ENCODE peak calls at places on chromosomes 12 and 14, in eight cellular contexts. One of them, this sample, is unnamed.

GRCh38 chr14:50714452-50715073 is 46.5 kb upstream of the SAV1 start:
- DNase-seq in heart right ventricle: peak; percentile 37
- DNase-seq in EL: peak; percentile 29
- DNase-seq in glomerular endothelial cell: peak; percentile 20
- DNase-seq in stimulated activated naive CD4-positive, alpha-beta T cell: peak; percentile 7
- DNase-seq in GM23248: peak; percentile 60
- DNase-seq in HFFc6: peak; percentile 45
- DNase-seq in T-helper 22 cell: no peak
- DNase-seq in this sample: no peak

GRCh38 chr12:32903763-32904162 is 7.2 kb upstream of the PKP2 start:
- DNase-seq in heart right ventricle: no peak
- DNase-seq in EL: no peak
- DNase-seq in glomerular endothelial cell: no peak
- DNase-seq in stimulated activated naive CD4-positive, alpha-beta T cell: no peak
- DNase-seq in GM23248: no peak
- DNase-seq in HFFc6: no peak
- DNase-seq in T-helper 22 cell: no peak
- DNase-seq in this sample: no peak

GRCh38 chr14:90396342-90397339 is at the start of gene CALM1:
- DNase-seq in heart right ventricle: peak; percentile 94
- DNase-seq in EL: peak; percentile 90
- DNase-seq in glomerular endothelial cell: no peak
- DNase-seq in stimulated activated naive CD4-positive, alpha-beta T cell: peak; percentile 96
- DNase-seq in GM23248: peak; percentile 92
- DNase-seq in HFFc6: peak; percentile 95
- DNase-seq in T-helper 22 cell: peak; percentile 91
- DNase-seq in this sample: peak; percentile 93

GRCh38 chr12:12086331-12086730 is 15.6 kb downstream of the BCL2L14 start:
- DNase-seq in heart right ventricle: no peak
- DNase-seq in EL: no peak
- DNase-seq in glomerular endothelial cell: no peak
- DNase-seq in stimulated activated naive CD4-positive, alpha-beta T cell: no peak
- DNase-seq in GM23248: no peak
- DNase-seq in HFFc6: no peak
- DNase-seq in T-helper 22 cell: no peak
- DNase-seq in this sample: no peak

GRCh38 chr14:67515386-67516079 is 17.6 kb upstream of the PLEKHH1 start:
- DNase-seq in heart right ventricle: no peak
- DNase-seq in EL: peak; percentile 45
- DNase-seq in glomerular endothelial cell: no peak
- DNase-seq in stimulated activated naive CD4-positive, alpha-beta T cell: peak; percentile 64
- DNase-seq in GM23248: peak; percentile 53
- DNase-seq in HFFc6: no peak
- DNase-seq in T-helper 22 cell: no peak
- DNase-seq in this sample: no peak

GRCh38 chr14:106218189-106218588 is 691.8 kb downstream of the TMEM121 start:
- DNase-seq in heart right ventricle: no peak
- DNase-seq in EL: no peak
- DNase-seq in glomerular endothelial cell: no peak
- DNase-seq in stimulated activated naive CD4-positive, alpha-beta T cell: no peak
- DNase-seq in GM23248: no peak
- DNase-seq in HFFc6: no peak
- DNase-seq in T-helper 22 cell: no peak
- DNase-seq in this sample: no peak

GRCh38 chr12:94405378-94406116 is 54.1 kb downstream of the CEP83 start:
- DNase-seq in heart right ventricle: no peak
- DNase-seq in EL: no peak
- DNase-seq in glomerular endothelial cell: no peak
- DNase-seq in stimulated activated naive CD4-positive, alpha-beta T cell: no peak
- DNase-seq in GM23248: peak; percentile 12
- DNase-seq in HFFc6: no peak
- DNase-seq in T-helper 22 cell: no peak
- DNase-seq in this sample: no peak

GRCh38 chr14:105338392-105338791 is 23.8 kb downstream of the PACS2 start:
- DNase-seq in heart right ventricle: no peak
- DNase-seq in EL: no peak
- DNase-seq in glomerular endothelial cell: no peak
- DNase-seq in stimulated activated naive CD4-positive, alpha-beta T cell: no peak
- DNase-seq in GM23248: no peak
- DNase-seq in HFFc6: no peak
- DNase-seq in T-helper 22 cell: no peak
- DNase-seq in this sample: no peak

GRCh38 chr12:93198086-93198485 is 179.6 kb upstream of the NUDT4 start:
- DNase-seq in heart right ventricle: no peak
- DNase-seq in EL: peak; percentile 94
- DNase-seq in glomerular endothelial cell: no peak
- DNase-seq in stimulated activated naive CD4-positive, alpha-beta T cell: no peak
- DNase-seq in GM23248: peak; percentile 90
- DNase-seq in HFFc6: peak; percentile 93
- DNase-seq in T-helper 22 cell: no peak
- DNase-seq in this sample: no peak

GRCh38 chr12:89450922-89451321 is 73.7 kb downstream of the GALNT4 start:
- DNase-seq in heart right ventricle: no peak
- DNase-seq in EL: peak; percentile 82
- DNase-seq in glomerular endothelial cell: peak; percentile 80
- DNase-seq in stimulated activated naive CD4-positive, alpha-beta T cell: no peak
- DNase-seq in GM23248: peak; percentile 51
- DNase-seq in HFFc6: peak; percentile 48
- DNase-seq in T-helper 22 cell: no peak
- DNase-seq in this sample: no peak

GRCh38 chr14:68756734-68757133 is 36.1 kb downstream of the ZFP36L1 start:
- DNase-seq in heart right ventricle: no peak
- DNase-seq in EL: no peak
- DNase-seq in glomerular endothelial cell: no peak
- DNase-seq in stimulated activated naive CD4-positive, alpha-beta T cell: no peak
- DNase-seq in GM23248: no peak
- DNase-seq in HFFc6: no peak
- DNase-seq in T-helper 22 cell: no peak
- DNase-seq in this sample: no peak

GRCh38 chr12:12902036-12902435 is 10.7 kb downstream of the GPRC5A start:
- DNase-seq in heart right ventricle: no peak
- DNase-seq in EL: peak; percentile 70
- DNase-seq in glomerular endothelial cell: no peak
- DNase-seq in stimulated activated naive CD4-positive, alpha-beta T cell: no peak
- DNase-seq in GM23248: peak; percentile 70
- DNase-seq in HFFc6: peak; percentile 21
- DNase-seq in T-helper 22 cell: no peak
- DNase-seq in this sample: no peak

GRCh38 chr12:104720346-104721064 is 237.6 kb downstream of the SLC41A2 start:
- DNase-seq in heart right ventricle: no peak
- DNase-seq in EL: peak; percentile 35
- DNase-seq in glomerular endothelial cell: no peak
- DNase-seq in stimulated activated naive CD4-positive, alpha-beta T cell: peak; percentile 87
- DNase-seq in GM23248: peak; percentile 59
- DNase-seq in HFFc6: no peak
- DNase-seq in T-helper 22 cell: peak; percentile 72
- DNase-seq in this sample: peak; percentile 50

GRCh38 chr14:74508844-74509428 is 15.4 kb downstream of the ISCA2 start:
- DNase-seq in heart right ventricle: no peak
- DNase-seq in EL: no peak
- DNase-seq in glomerular endothelial cell: no peak
- DNase-seq in stimulated activated naive CD4-positive, alpha-beta T cell: no peak
- DNase-seq in GM23248: no peak
- DNase-seq in HFFc6: no peak
- DNase-seq in T-helper 22 cell: no peak
- DNase-seq in this sample: no peak

GRCh38 chr14:55713496-55713895 is 133.5 kb downstream of the KTN1 start:
- DNase-seq in heart right ventricle: no peak
- DNase-seq in EL: no peak
- DNase-seq in glomerular endothelial cell: no peak
- DNase-seq in stimulated activated naive CD4-positive, alpha-beta T cell: no peak
- DNase-seq in GM23248: no peak
- DNase-seq in HFFc6: no peak
- DNase-seq in T-helper 22 cell: no peak
- DNase-seq in this sample: no peak

GRCh38 chr12:100159391-100160104 is 16.9 kb upstream of the BLTP3B start:
- DNase-seq in heart right ventricle: no peak
- DNase-seq in EL: no peak
- DNase-seq in glomerular endothelial cell: no peak
- DNase-seq in stimulated activated naive CD4-positive, alpha-beta T cell: no peak
- DNase-seq in GM23248: no peak
- DNase-seq in HFFc6: no peak
- DNase-seq in T-helper 22 cell: no peak
- DNase-seq in this sample: no peak

GRCh38 chr14:81062816-81063215 is 107.4 kb downstream of the TSHR start:
- DNase-seq in heart right ventricle: peak; percentile 3
- DNase-seq in EL: peak; percentile 3
- DNase-seq in glomerular endothelial cell: no peak
- DNase-seq in stimulated activated naive CD4-positive, alpha-beta T cell: no peak
- DNase-seq in GM23248: peak; percentile 1
- DNase-seq in HFFc6: no peak
- DNase-seq in T-helper 22 cell: no peak
- DNase-seq in this sample: no peak

GRCh38 chr14:53044486-53044885 is 93.6 kb upstream of the FERMT2 start:
- DNase-seq in heart right ventricle: no peak
- DNase-seq in EL: peak; percentile 78
- DNase-seq in glomerular endothelial cell: no peak
- DNase-seq in stimulated activated naive CD4-positive, alpha-beta T cell: no peak
- DNase-seq in GM23248: peak; percentile 89
- DNase-seq in HFFc6: peak; percentile 87
- DNase-seq in T-helper 22 cell: no peak
- DNase-seq in this sample: no peak

GRCh38 chr12:2411586-2412304 is 359.0 kb downstream of the CACNA1C start:
- DNase-seq in heart right ventricle: no peak
- DNase-seq in EL: no peak
- DNase-seq in glomerular endothelial cell: no peak
- DNase-seq in stimulated activated naive CD4-positive, alpha-beta T cell: no peak
- DNase-seq in GM23248: no peak
- DNase-seq in HFFc6: no peak
- DNase-seq in T-helper 22 cell: no peak
- DNase-seq in this sample: no peak

GRCh38 chr14:61573748-61574513 is 121.4 kb upstream of the HIF1A start:
- DNase-seq in heart right ventricle: no peak
- DNase-seq in EL: peak; percentile 73
- DNase-seq in glomerular endothelial cell: no peak
- DNase-seq in stimulated activated naive CD4-positive, alpha-beta T cell: peak; percentile 51
- DNase-seq in GM23248: peak; percentile 81
- DNase-seq in HFFc6: peak; percentile 49
- DNase-seq in T-helper 22 cell: no peak
- DNase-seq in this sample: no peak

GRCh38 chr12:14605401-14605989 is 37.8 kb upstream of the PLBD1 start:
- DNase-seq in heart right ventricle: no peak
- DNase-seq in EL: no peak
- DNase-seq in glomerular endothelial cell: no peak
- DNase-seq in stimulated activated naive CD4-positive, alpha-beta T cell: no peak
- DNase-seq in GM23248: peak; percentile 16
- DNase-seq in HFFc6: no peak
- DNase-seq in T-helper 22 cell: no peak
- DNase-seq in this sample: no peak

GRCh38 chr12:51888316-51889215 is 663 bp downstream of the ANKRD33 start:
- DNase-seq in heart right ventricle: no peak
- DNase-seq in EL: no peak
- DNase-seq in glomerular endothelial cell: no peak
- DNase-seq in stimulated activated naive CD4-positive, alpha-beta T cell: no peak
- DNase-seq in GM23248: no peak
- DNase-seq in HFFc6: no peak
- DNase-seq in T-helper 22 cell: no peak
- DNase-seq in this sample: no peak

GRCh38 chr14:41606249-41607118 is at the start of gene LRFN5:
- DNase-seq in heart right ventricle: peak; percentile 29
- DNase-seq in EL: no peak
- DNase-seq in glomerular endothelial cell: no peak
- DNase-seq in stimulated activated naive CD4-positive, alpha-beta T cell: no peak
- DNase-seq in GM23248: peak; percentile 79
- DNase-seq in HFFc6: no peak
- DNase-seq in T-helper 22 cell: no peak
- DNase-seq in this sample: no peak

GRCh38 chr14:95462491-95462890 is 54.0 kb downstream of the SYNE3 start:
- DNase-seq in heart right ventricle: no peak
- DNase-seq in EL: no peak
- DNase-seq in glomerular endothelial cell: no peak
- DNase-seq in stimulated activated naive CD4-positive, alpha-beta T cell: no peak
- DNase-seq in GM23248: no peak
- DNase-seq in HFFc6: no peak
- DNase-seq in T-helper 22 cell: no peak
- DNase-seq in this sample: no peak

GRCh38 chr14:22265319-22266140 is 323.5 kb downstream of the DAD1 start:
- DNase-seq in heart right ventricle: no peak
- DNase-seq in EL: no peak
- DNase-seq in glomerular endothelial cell: no peak
- DNase-seq in stimulated activated naive CD4-positive, alpha-beta T cell: no peak
- DNase-seq in GM23248: no peak
- DNase-seq in HFFc6: no peak
- DNase-seq in T-helper 22 cell: no peak
- DNase-seq in this sample: no peak

GRCh38 chr12:16350682-16351081 is 3.2 kb downstream of the MGST1 start:
- DNase-seq in heart right ventricle: no peak
- DNase-seq in EL: peak; percentile 83
- DNase-seq in glomerular endothelial cell: no peak
- DNase-seq in stimulated activated naive CD4-positive, alpha-beta T cell: no peak
- DNase-seq in GM23248: peak; percentile 96
- DNase-seq in HFFc6: peak; percentile 85
- DNase-seq in T-helper 22 cell: no peak
- DNase-seq in this sample: no peak

GRCh38 chr12:57215668-57216013 is 953 bp upstream of the NXPH4 start:
- DNase-seq in heart right ventricle: no peak
- DNase-seq in EL: peak; percentile 20
- DNase-seq in glomerular endothelial cell: no peak
- DNase-seq in stimulated activated naive CD4-positive, alpha-beta T cell: peak; percentile 53
- DNase-seq in GM23248: peak; percentile 71
- DNase-seq in HFFc6: peak; percentile 17
- DNase-seq in T-helper 22 cell: no peak
- DNase-seq in this sample: no peak

GRCh38 chr12:56518570-56518969 is 3.0 kb upstream of the RBMS2 start:
- DNase-seq in heart right ventricle: no peak
- DNase-seq in EL: peak; percentile 75
- DNase-seq in glomerular endothelial cell: no peak
- DNase-seq in stimulated activated naive CD4-positive, alpha-beta T cell: no peak
- DNase-seq in GM23248: peak; percentile 77
- DNase-seq in HFFc6: peak; percentile 61
- DNase-seq in T-helper 22 cell: no peak
- DNase-seq in this sample: no peak

GRCh38 chr12:110932048-110932447 is 11.7 kb upstream of the MYL2 start:
- DNase-seq in heart right ventricle: no peak
- DNase-seq in EL: no peak
- DNase-seq in glomerular endothelial cell: no peak
- DNase-seq in stimulated activated naive CD4-positive, alpha-beta T cell: no peak
- DNase-seq in GM23248: peak; percentile 26
- DNase-seq in HFFc6: no peak
- DNase-seq in T-helper 22 cell: no peak
- DNase-seq in this sample: no peak

GRCh38 chr14:79502101-79502750 is 709.1 kb downstream of the DIO2 start:
- DNase-seq in heart right ventricle: no peak
- DNase-seq in EL: no peak
- DNase-seq in glomerular endothelial cell: no peak
- DNase-seq in stimulated activated naive CD4-positive, alpha-beta T cell: no peak
- DNase-seq in GM23248: no peak
- DNase-seq in HFFc6: no peak
- DNase-seq in T-helper 22 cell: no peak
- DNase-seq in this sample: no peak

GRCh38 chr12:6607751-6608591 is 792 bp upstream of the CHD4 start:
- DNase-seq in heart right ventricle: peak; percentile 77
- DNase-seq in EL: peak; percentile 65
- DNase-seq in glomerular endothelial cell: no peak
- DNase-seq in stimulated activated naive CD4-positive, alpha-beta T cell: peak; percentile 85
- DNase-seq in GM23248: peak; percentile 65
- DNase-seq in HFFc6: peak; percentile 29
- DNase-seq in T-helper 22 cell: peak; percentile 59
- DNase-seq in this sample: peak; percentile 39

GRCh38 chr12:49086116-49086515 is 8.5 kb downstream of the DHH start:
- DNase-seq in heart right ventricle: no peak
- DNase-seq in EL: no peak
- DNase-seq in glomerular endothelial cell: no peak
- DNase-seq in stimulated activated naive CD4-positive, alpha-beta T cell: no peak
- DNase-seq in GM23248: peak; percentile 78
- DNase-seq in HFFc6: no peak
- DNase-seq in T-helper 22 cell: no peak
- DNase-seq in this sample: no peak

GRCh38 chr12:2682301-2683282 is 112.2 kb upstream of the FKBP4 start:
- DNase-seq in heart right ventricle: no peak
- DNase-seq in EL: peak; percentile 56
- DNase-seq in glomerular endothelial cell: peak; percentile 9
- DNase-seq in stimulated activated naive CD4-positive, alpha-beta T cell: peak; percentile 66
- DNase-seq in GM23248: peak; percentile 64
- DNase-seq in HFFc6: peak; percentile 55
- DNase-seq in T-helper 22 cell: no peak
- DNase-seq in this sample: peak; percentile 19

GRCh38 chr12:104877107-104877705 is 80.9 kb downstream of the SLC41A2 start:
- DNase-seq in heart right ventricle: peak; percentile 51
- DNase-seq in EL: peak; percentile 38
- DNase-seq in glomerular endothelial cell: peak; percentile 9
- DNase-seq in stimulated activated naive CD4-positive, alpha-beta T cell: peak; percentile 24
- DNase-seq in GM23248: peak; percentile 73
- DNase-seq in HFFc6: peak; percentile 39
- DNase-seq in T-helper 22 cell: no peak
- DNase-seq in this sample: peak; percentile 4